ENCODE peak calls at places on chromosomes 7 and 10, in seven cellular contexts. U is HepG2, O is H1, F is GM12878, V is HCT116, Z is endothelial cell of umbilical vein, R is K562. T is an unnamed sample.
A peak's percentile ranks its signal among the peaks of the same experiment; 100 is the strongest.

GRCh38 chr7:140304071-140304799 is 94.1 kb downstream of the SLC37A3 start:
- DNase-seq in U (peak; percentile 53), O (no peak), F (peak; percentile 11), V (no peak), Z (peak; percentile 22), R (peak; percentile 72), T (peak; percentile 6)

GRCh38 chr10:71251319-71251718 is 38.9 kb downstream of the UNC5B start:
- DNase-seq in U (no peak), O (no peak), F (no peak), V (no peak), Z (no peak), R (no peak), T (no peak)

GRCh38 chr10:18438356-18439126 is 212.8 kb downstream of the NSUN6 start:
- DNase-seq in U (no peak), O (no peak), F (no peak), V (no peak), Z (no peak), R (no peak), T (no peak)

GRCh38 chr10:1199897-1200721 is 143.9 kb downstream of the WDR37 start:
- DNase-seq in U (no peak), O (no peak), F (no peak), V (no peak), Z (no peak), R (no peak), T (no peak)

GRCh38 chr10:117175215-117175900 is 21.9 kb upstream of the KCNK18 start:
- DNase-seq in U (no peak), O (no peak), F (no peak), V (no peak), Z (no peak), R (no peak), T (no peak)

GRCh38 chr7:27866828-27867227 is 126.9 kb downstream of the TAX1BP1 start:
- DNase-seq in U (no peak), O (no peak), F (no peak), V (no peak), Z (no peak), R (no peak), T (no peak)

GRCh38 chr10:14772399-14772798 is 2.3 kb downstream of the FAM107B start:
- DNase-seq in U (no peak), O (no peak), F (no peak), V (no peak), Z (no peak), R (no peak), T (no peak)

GRCh38 chr7:99407849-99408346 is 499 bp downstream of the PDAP1 start:
- DNase-seq in U (peak; percentile 58), O (no peak), F (no peak), V (no peak), Z (peak; percentile 77), R (peak; percentile 67), T (no peak)

GRCh38 chr7:139382439-139382838 is 22.7 kb downstream of the LUC7L2 start:
- DNase-seq in U (no peak), O (no peak), F (no peak), V (no peak), Z (no peak), R (no peak), T (no peak)

GRCh38 chr10:29535012-29535777 is 99.6 kb downstream of the SVIL start:
- DNase-seq in U (peak; percentile 93), O (no peak), F (no peak), V (peak; percentile 16), Z (peak; percentile 55), R (peak; percentile 42), T (no peak)

GRCh38 chr7:68925241-68925640 is 673.0 kb upstream of the AUTS2 start:
- DNase-seq in U (no peak), O (no peak), F (no peak), V (no peak), Z (no peak), R (no peak), T (no peak)

GRCh38 chr10:22997102-22997501 is 69.2 kb downstream of the ARMC3 start:
- DNase-seq in U (no peak), O (peak; percentile 44), F (no peak), V (peak; percentile 19), Z (peak; percentile 7), R (peak; percentile 45), T (no peak)

GRCh38 chr7:43869898-43870240 is 552 bp upstream of the MRPS24 start:
- DNase-seq in U (no peak), O (no peak), F (no peak), V (no peak), Z (no peak), R (peak; percentile 22), T (no peak)

GRCh38 chr10:129438024-129438423 is 29.0 kb upstream of the MGMT start:
- DNase-seq in U (no peak), O (no peak), F (no peak), V (no peak), Z (no peak), R (no peak), T (no peak)

GRCh38 chr7:142722289-142722794 is 26.9 kb upstream of the PRSS1 start:
- DNase-seq in U (no peak), O (no peak), F (no peak), V (no peak), Z (no peak), R (no peak), T (no peak)

GRCh38 chr7:107953924-107954303 is 49.0 kb downstream of the LAMB1 start:
- DNase-seq in U (peak; percentile 19), O (no peak), F (no peak), V (no peak), Z (no peak), R (no peak), T (no peak)

GRCh38 chr7:134315679-134316538 is 821 bp downstream of the SLC35B4 start:
- DNase-seq in U (no peak), O (no peak), F (no peak), V (no peak), Z (peak; percentile 43), R (peak; percentile 59), T (no peak)

GRCh38 chr7:94266278-94266677 is 128.4 kb upstream of the COL1A2 start:
- DNase-seq in U (no peak), O (no peak), F (no peak), V (no peak), Z (no peak), R (no peak), T (peak; percentile 79)

GRCh38 chr7:25359471-25360059 is 131.3 kb upstream of the NPVF start:
- DNase-seq in U (no peak), O (no peak), F (no peak), V (no peak), Z (no peak), R (no peak), T (no peak)

GRCh38 chr10:73839276-73839966 is 28.0 kb upstream of the NDST2 start:
- DNase-seq in U (no peak), O (no peak), F (no peak), V (no peak), Z (no peak), R (no peak), T (no peak)

GRCh38 chr10:73836427-73836826 is 25.0 kb upstream of the NDST2 start:
- DNase-seq in U (no peak), O (no peak), F (no peak), V (no peak), Z (no peak), R (no peak), T (no peak)

GRCh38 chr10:73837072-73837471 is 25.7 kb upstream of the NDST2 start:
- DNase-seq in U (no peak), O (no peak), F (no peak), V (no peak), Z (peak; percentile 83), R (no peak), T (no peak)

GRCh38 chr10:73838827-73839226 is 27.4 kb upstream of the NDST2 start:
- DNase-seq in U (no peak), O (no peak), F (no peak), V (no peak), Z (no peak), R (no peak), T (no peak)

GRCh38 chr10:73838008-73838567 is 26.7 kb upstream of the NDST2 start:
- DNase-seq in U (no peak), O (no peak), F (no peak), V (no peak), Z (no peak), R (no peak), T (no peak)
- H3K9ac ChIP-seq in U (no peak overlapping the region), O (no peak overlapping the region), F (no peak overlapping the region), V (no peak overlapping the region), Z (no peak overlapping the region), R (no peak overlapping the region), T (no peak overlapping the region)

GRCh38 chr7:36389371-36390198 is at the start of gene ANLN:
- DNase-seq in U (peak; percentile 92), O (peak; percentile 80), F (peak; percentile 28), V (peak; percentile 95), Z (peak; percentile 86), R (peak; percentile 97), T (peak; percentile 96)
- TF ChIP-seq POLR2AphosphoS5 in U (peak; percentile 77), O (no peak), F (peak; percentile 75), V (peak; percentile 84), Z (peak; percentile 83), R (peak; percentile 80), T (peak; percentile 95)

DNA sequence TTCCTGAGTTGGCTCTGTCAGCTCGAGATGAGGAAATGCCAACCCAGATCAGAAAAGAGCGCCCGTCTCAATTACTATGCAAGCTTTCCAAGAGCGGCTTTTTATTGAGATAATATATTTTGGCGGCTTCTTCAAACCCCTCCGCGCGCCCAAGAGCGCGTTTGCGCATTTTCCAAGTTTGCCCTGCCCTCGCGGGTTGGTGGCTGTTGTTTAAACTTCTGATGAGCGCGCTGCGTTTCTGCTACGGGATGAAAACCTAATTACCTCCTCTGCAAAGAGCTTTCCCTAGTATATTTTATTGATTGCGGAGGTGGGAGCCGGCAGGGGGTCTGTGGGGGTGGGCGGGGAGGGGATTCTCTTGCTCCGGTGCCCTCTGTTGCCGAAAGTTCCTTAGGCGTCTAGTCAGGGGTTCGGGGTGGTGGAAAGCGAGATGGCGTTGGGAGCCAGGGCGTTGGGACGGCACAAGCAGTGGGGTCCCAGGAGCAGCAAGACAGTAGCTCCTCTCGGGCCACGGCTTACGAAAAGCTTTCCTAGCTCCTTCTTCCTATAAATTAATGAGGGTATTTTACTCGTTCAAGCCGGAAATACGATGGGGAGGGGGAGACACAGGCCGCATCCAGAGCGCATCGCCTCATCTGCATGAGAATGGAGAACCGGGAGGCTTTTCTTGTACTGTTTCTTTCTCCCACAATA is 8.3 kb downstream of the NXPH1 start:
- DNase-seq in U (no peak), O (no peak), F (no peak), V (no peak), Z (no peak), R (no peak), T (no peak)
- TF ChIP-seq EZH2 in U (no peak), O (no peak), F (no peak), V (no peak), Z (no peak), R (no peak), T (no peak)

DNA sequence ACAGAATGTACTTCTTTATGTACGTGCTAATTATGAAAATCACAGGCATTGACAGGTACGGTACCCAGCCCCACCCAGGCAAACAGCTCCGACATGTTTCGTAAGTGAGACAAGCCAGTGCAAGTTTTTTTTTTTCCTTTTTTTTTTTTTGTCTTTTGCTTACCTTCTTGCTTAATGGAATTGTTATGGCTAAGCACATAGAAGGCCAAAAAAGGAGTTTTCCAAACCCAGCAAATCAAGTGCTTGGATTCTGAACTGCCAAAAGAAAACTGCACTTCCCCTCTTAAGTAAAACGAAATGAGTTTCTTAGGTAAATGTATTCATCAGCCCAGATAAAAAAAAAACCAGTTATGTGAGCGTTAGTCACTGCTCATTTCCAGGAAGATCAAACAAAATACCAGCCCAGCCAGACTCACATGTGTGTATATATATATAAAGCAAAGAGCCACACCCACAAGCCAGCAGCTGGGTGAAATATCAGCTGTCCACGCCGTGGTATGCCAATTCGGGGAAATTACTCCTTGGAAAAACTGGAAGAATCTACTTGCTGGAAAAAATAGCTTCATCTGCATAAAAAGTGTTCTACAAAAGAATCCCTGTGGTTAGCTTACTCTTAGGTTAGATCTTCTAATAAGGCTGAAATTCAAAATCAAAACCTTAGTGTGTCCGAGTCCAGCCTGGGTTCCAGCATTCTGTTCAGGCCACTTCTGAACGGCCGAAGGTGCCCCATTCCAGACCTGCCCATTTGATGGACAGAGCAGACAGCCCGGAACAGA is 8.0 kb downstream of the KLF6 start:
- DNase-seq in U (peak; percentile 58), O (no peak), F (no peak), V (peak; percentile 59), Z (peak; percentile 78), R (peak; percentile 55), T (no peak)
- H3K9ac ChIP-seq in U (no peak overlapping the region), O (no peak overlapping the region), F (no peak overlapping the region), V (no peak overlapping the region), Z (peak overlapping the region; percentile 15), R (no peak overlapping the region), T (no peak overlapping the region)

T was measured in SK-N-MC.